ENCODE peak calls at places on chromosomes 3 and 15, in four cellular contexts. R is suprapubic skin, I is fibroblast of mammary gland, B is fibroblast of lung. T is an unnamed sample.

GRCh38 chr3:152557302-152557999 is 277.5 kb upstream of the P2RY1 start:
- DNase-seq in R (no peak), I (no peak), B (no peak), T (no peak)

GRCh38 chr15:67840747-67841634 is 1.1 kb upstream of the RNU6-1 start:
- DNase-seq in R (peak; percentile 77), I (peak; percentile 54), B (peak; percentile 55), T (no peak)

GRCh38 chr3:30658328-30659052 is 52.1 kb downstream of the TGFBR2 start:
- DNase-seq in R (no peak), I (peak; percentile 85), B (peak; percentile 68), T (peak; percentile 45)

GRCh38 chr3:146543461-146544012 is 870 bp downstream of the PLSCR1 start:
- DNase-seq in R (no peak), I (peak; percentile 59), B (peak; percentile 59), T (no peak)

GRCh38 chr15:51348688-51349087 is 7.2 kb downstream of the GLDN start:
- DNase-seq in R (no peak), I (no peak), B (no peak), T (no peak)

GRCh38 chr3:62229908-62230307 is 143.4 kb downstream of the FEZF2 start:
- DNase-seq in R (no peak), I (peak; percentile 34), B (peak; percentile 22), T (no peak)

GRCh38 chr15:48309740-48310139 is 21.5 kb upstream of the DUT start:
- DNase-seq in R (no peak), I (no peak), B (no peak), T (no peak)

GRCh38 chr3:13133471-13133981 is 60.3 kb upstream of the IQSEC1 start:
- DNase-seq in R (peak; percentile 76), I (no peak), B (no peak), T (no peak)

GRCh38 chr3:81530180-81530939 is 231.1 kb downstream of the GBE1 start:
- DNase-seq in R (no peak), I (no peak), B (no peak), T (no peak)

GRCh38 chr15:67031321-67031720 is 34.1 kb upstream of the SMAD3 start:
- DNase-seq in R (no peak), I (no peak), B (no peak), T (no peak)

GRCh38 chr15:33700695-33701303 is 267.5 kb upstream of the CHRM5 start:
- DNase-seq in R (no peak), I (peak; percentile 83), B (peak; percentile 83), T (peak; percentile 69)

GRCh38 chr3:58164199-58164879 is 46.4 kb downstream of the DNASE1L3 start:
- DNase-seq in R (no peak), I (no peak), B (peak; percentile 91), T (peak; percentile 59)

GRCh38 chr15:101128696-101129095 is 123.2 kb downstream of the CHSY1 start:
- DNase-seq in R (no peak), I (no peak), B (no peak), T (no peak)

GRCh38 chr3:110710605-110711004 is 361.0 kb upstream of the NECTIN3 start:
- DNase-seq in R (no peak), I (no peak), B (no peak), T (no peak)

DNA sequence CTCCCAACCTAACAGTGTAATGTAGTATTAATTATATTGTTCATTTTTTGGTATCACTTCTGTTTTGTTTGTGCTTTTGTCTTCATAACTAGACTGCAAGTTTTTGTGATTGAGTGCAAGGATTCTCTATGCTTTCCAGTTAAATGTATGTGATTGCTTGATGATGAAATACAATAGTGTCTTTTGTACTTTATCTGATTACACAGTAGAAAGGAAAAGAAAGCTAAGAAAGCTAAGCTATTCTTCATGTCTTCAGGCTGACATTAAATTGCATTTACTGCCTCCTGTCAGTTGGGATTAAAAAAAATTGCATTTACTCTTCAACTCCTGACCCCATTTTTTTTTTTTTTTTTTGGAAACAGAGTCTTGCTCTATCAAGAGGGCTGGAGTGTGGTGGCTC is 28.5 kb downstream of the RTF1 start:
- DNase-seq in R (no peak), I (no peak), B (no peak), T (no peak)
- TF ChIP-seq CTCF in R (no peak), I (no peak), B (no peak), T (no peak)

DNA sequence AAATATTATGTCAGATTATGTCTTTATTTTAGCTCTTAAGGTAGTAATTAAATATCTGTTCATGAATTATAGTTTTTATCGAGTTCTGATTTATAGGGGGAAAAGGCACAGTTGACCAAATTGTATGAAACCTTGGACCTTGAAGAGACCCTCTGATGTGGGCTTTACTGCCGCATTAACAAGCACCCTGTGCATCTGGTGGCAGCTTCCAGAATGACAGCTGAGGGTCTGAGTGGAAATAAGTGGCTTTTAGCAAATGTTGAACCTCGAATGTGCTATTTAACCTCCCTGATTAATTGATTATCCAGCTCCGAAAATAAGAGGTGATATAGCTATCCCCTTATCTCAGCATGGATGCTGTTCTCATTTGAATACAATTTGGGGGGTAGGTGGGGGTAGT is 87.0 kb downstream of the TMEM108 start:
- DNase-seq in R (no peak), I (no peak), B (no peak), T (no peak)
- TF ChIP-seq CTCF in R (no peak), I (no peak), B (no peak), T (no peak)

GRCh38 chr3:123584284-123584987 is 417 bp downstream of the HACD2 start:
- DNase-seq in R (peak; percentile 79), I (peak; percentile 19), B (no peak), T (no peak)
- TF ChIP-seq CTCF in R (peak; percentile 12), I (no peak), B (no peak), T (no peak)

GRCh38 chr15:23467110-23467600 is 20.1 kb upstream of the GOLGA6L2 start:
- DNase-seq in R (no peak), I (peak; percentile 53), B (peak; percentile 34), T (peak; percentile 6)
- TF ChIP-seq CTCF in R (no peak), I (peak; percentile 40), B (no peak), T (no peak)

DNA sequence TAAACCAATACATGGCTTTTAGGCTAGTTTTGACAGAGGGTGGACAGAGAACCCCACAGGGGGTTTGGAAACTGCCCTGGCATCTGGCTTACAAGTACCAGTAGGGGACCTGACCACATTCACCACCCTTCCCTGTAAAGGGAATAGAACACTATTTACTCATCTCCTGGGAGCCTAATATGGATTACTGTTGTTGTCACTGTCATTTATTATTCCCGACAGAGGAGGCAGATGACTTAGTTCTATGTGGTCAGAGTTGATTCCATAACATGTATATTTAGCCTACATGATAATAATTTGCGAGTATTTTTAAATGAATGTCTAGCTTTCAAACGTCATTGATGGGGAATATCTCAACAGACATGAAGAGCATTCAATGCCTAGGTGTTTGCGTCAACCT is 15.9 kb downstream of the ZBTB38 start:
- DNase-seq in R (no peak), I (peak; percentile 62), B (peak; percentile 71), T (no peak)
- TF ChIP-seq CTCF in R (no peak), I (no peak), B (no peak), T (no peak)

DNA sequence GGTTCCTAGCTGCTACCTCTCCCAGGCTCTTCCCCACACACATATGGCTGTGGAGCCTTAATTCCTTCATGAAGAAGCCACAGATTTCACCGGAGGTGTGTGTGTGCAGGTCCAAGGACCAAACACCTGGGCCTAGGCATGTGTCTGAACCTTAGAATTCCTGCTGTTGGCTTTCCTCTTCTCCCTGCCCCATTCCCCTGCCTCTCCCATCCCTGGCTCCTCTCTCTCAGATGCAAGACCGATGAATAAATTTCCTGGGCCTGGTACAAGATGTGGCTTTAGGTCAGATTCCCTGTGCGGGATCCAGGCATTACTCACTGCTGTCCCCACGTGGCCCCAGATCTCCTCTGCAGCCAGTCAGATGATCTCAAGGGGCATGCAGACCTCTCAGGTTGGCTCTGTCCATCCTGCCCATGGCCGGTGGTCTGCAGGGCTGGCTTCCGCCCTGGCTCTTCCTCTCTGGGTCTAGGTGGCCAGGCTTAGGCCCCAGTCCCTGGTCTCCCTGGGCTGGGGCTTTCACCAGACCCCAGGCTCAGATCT is 20.4 kb downstream of the CCR9 start:
- DNase-seq in R (peak; percentile 58), I (peak; percentile 81), B (peak; percentile 72), T (peak; percentile 34)
- TF ChIP-seq CTCF in R (no peak), I (peak; percentile 59), B (peak; percentile 43), T (peak; percentile 74)

DNA sequence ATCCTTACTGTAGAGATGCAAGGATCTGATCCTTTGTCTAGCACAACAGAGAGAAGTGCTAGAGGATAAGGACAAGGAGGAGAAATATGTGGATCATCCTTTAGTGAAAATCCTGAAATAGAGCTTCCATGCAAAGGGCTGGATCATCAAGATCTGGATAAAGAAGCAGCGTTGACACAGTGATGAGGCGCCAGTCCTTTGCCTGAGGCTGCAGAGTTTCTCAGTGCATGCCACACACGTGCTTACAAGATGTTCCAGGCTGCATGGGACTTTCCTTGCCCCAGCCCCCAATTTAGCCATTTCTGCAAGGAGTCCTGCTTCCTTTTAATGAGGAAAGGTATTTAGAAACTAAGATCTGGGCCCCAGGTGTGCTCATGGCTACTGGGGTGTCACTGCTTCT is 7.2 kb upstream of the ABTB1 start:
- DNase-seq in R (peak; percentile 58), I (no peak), B (no peak), T (no peak)
- TF ChIP-seq CTCF in R (no peak), I (no peak), B (no peak), T (no peak)

GRCh38 chr3:189053327-189053726 is 118.4 kb upstream of the TPRG1 start:
- DNase-seq in R (no peak), I (no peak), B (no peak), T (no peak)

GRCh38 chr3:189049458-189050231 is 122.1 kb upstream of the TPRG1 start:
- DNase-seq in R (no peak), I (no peak), B (no peak), T (no peak)
- TF ChIP-seq CTCF in R (no peak), I (peak; percentile 21), B (no peak), T (no peak)

DNA sequence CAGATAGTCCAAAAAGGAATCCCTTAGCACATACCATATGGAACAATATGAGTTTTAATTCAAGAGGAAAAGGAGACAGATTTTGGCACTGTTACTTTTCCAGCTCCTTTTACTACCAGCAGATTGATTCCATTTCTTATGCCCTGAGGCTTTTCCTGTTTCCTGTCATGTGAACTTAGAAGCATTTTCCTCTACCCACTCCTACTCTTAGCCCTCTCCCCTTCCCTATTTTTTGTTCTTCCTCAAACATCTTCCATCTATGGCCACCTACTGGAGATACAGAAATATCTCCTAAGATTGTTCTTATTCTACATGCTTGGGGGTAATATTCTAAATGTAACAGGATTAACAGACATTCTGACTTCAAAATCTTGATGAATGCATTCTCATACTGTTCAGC is 207.8 kb downstream of the CHST2 start:
- DNase-seq in R (no peak), I (peak; percentile 23), B (peak; percentile 15), T (no peak)
- TF ChIP-seq CTCF in R (no peak), I (peak; percentile 24), B (no peak), T (no peak)

GRCh38 chr3:133942761-133943535 is 47.3 kb upstream of the RAB6B start:
- DNase-seq in R (peak; percentile 44), I (no peak), B (no peak), T (no peak)

GRCh38 chr3:133943639-133944131 is 48.0 kb upstream of the RAB6B start:
- DNase-seq in R (peak; percentile 69), I (peak; percentile 89), B (peak; percentile 95), T (peak; percentile 97)

GRCh38 chr3:133940536-133940935 is 44.9 kb upstream of the RAB6B start:
- DNase-seq in R (peak; percentile 66), I (no peak), B (no peak), T (no peak)

GRCh38 chr3:133939496-133939835 is 43.8 kb upstream of the RAB6B start:
- DNase-seq in R (peak; percentile 32), I (no peak), B (no peak), T (no peak)

DNA sequence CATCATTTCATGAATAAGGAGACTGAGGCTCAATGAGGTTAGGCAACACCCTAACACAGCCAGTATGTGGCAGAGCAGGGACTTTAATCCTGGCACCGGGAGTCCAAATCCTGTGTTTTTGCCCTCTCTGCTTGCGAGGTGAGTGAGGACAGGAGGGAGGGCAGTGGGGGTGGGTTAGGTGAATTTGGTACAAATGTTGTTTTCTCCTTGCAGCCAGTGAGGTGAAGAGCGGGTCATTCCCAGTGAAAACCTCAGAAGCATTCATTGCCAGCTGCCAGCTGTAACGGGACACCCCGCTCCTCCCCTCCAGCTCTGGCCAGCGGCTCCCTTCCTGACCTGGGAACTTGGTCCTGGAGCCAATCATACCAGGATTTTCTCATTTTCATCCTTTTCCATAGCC is 45.7 kb upstream of the RAB6B start:
- DNase-seq in R (peak; percentile 52), I (peak; percentile 61), B (peak; percentile 90), T (peak; percentile 44)
- TF ChIP-seq CTCF in R (no peak), I (no peak), B (no peak), T (no peak)